ENCODE peak calls at places on chromosomes 16 and 17, in nine cellular contexts. One of them, this sample, is unnamed.
A peak's percentile ranks its signal among the peaks of the same experiment; 100 is the strongest.

GRCh38 chr17:32695864-32696263 is 181.1 kb downstream of the MYO1D start:
- DNase-seq in central memory CD4-positive, alpha-beta T cell: no peak
- DNase-seq in choroid plexus epithelial cell: no peak
- DNase-seq in nephron progenitor cell: no peak
- DNase-seq in NCI-H2081: no peak
- DNase-seq in BE2C: no peak
- DNase-seq in tibial nerve: no peak
- DNase-seq in AG09309: no peak
- DNase-seq in effector CD4-positive, alpha-beta T cell: no peak
- DNase-seq in this sample: no peak

GRCh38 chr17:77375108-77375507 is 234.3 kb downstream of the SEC14L1 start:
- DNase-seq in choroid plexus epithelial cell: no peak
- DNase-seq in tibial nerve: no peak
- DNase-seq in AG09309: no peak
- DNase-seq in BE2C: no peak
- DNase-seq in nephron progenitor cell: no peak
- DNase-seq in effector CD4-positive, alpha-beta T cell: no peak
- DNase-seq in central memory CD4-positive, alpha-beta T cell: no peak
- DNase-seq in NCI-H2081: no peak
- DNase-seq in this sample: no peak

GRCh38 chr17:42512733-42513251 is 23.2 kb upstream of the NAGLU start:
- DNase-seq in BE2C: no peak
- DNase-seq in tibial nerve: no peak
- DNase-seq in AG09309: no peak
- DNase-seq in effector CD4-positive, alpha-beta T cell: no peak
- DNase-seq in choroid plexus epithelial cell: peak; percentile 38
- DNase-seq in nephron progenitor cell: no peak
- DNase-seq in central memory CD4-positive, alpha-beta T cell: no peak
- DNase-seq in NCI-H2081: no peak
- DNase-seq in this sample: no peak

GRCh38 chr16:104355-104754 is 26.3 kb downstream of the MPG start:
- DNase-seq in nephron progenitor cell: no peak
- DNase-seq in NCI-H2081: no peak
- DNase-seq in BE2C: no peak
- DNase-seq in effector CD4-positive, alpha-beta T cell: no peak
- DNase-seq in AG09309: no peak
- DNase-seq in central memory CD4-positive, alpha-beta T cell: no peak
- DNase-seq in tibial nerve: no peak
- DNase-seq in choroid plexus epithelial cell: no peak
- DNase-seq in this sample: no peak

GRCh38 chr16:22235839-22236745 is 30.0 kb downstream of the EEF2K start:
- DNase-seq in BE2C: no peak
- DNase-seq in tibial nerve: peak; percentile 78
- DNase-seq in nephron progenitor cell: no peak
- DNase-seq in AG09309: no peak
- DNase-seq in choroid plexus epithelial cell: no peak
- DNase-seq in NCI-H2081: no peak
- DNase-seq in effector CD4-positive, alpha-beta T cell: no peak
- DNase-seq in central memory CD4-positive, alpha-beta T cell: no peak
- DNase-seq in this sample: peak; percentile 34

GRCh38 chr16:80610489-80611156 is 69.8 kb downstream of the DYNLRB2 start:
- DNase-seq in central memory CD4-positive, alpha-beta T cell: no peak
- DNase-seq in AG09309: no peak
- DNase-seq in effector CD4-positive, alpha-beta T cell: no peak
- DNase-seq in choroid plexus epithelial cell: no peak
- DNase-seq in NCI-H2081: no peak
- DNase-seq in tibial nerve: no peak
- DNase-seq in BE2C: no peak
- DNase-seq in nephron progenitor cell: no peak
- DNase-seq in this sample: no peak

GRCh38 chr17:788551-788950 is 6.4 kb downstream of the MRM3 start:
- DNase-seq in BE2C: no peak
- DNase-seq in NCI-H2081: no peak
- DNase-seq in tibial nerve: no peak
- DNase-seq in choroid plexus epithelial cell: no peak
- DNase-seq in effector CD4-positive, alpha-beta T cell: no peak
- DNase-seq in central memory CD4-positive, alpha-beta T cell: no peak
- DNase-seq in AG09309: no peak
- DNase-seq in nephron progenitor cell: no peak
- DNase-seq in this sample: no peak

GRCh38 chr17:63917646-63918045 is 993 bp downstream of the GH1 start:
- DNase-seq in effector CD4-positive, alpha-beta T cell: no peak
- DNase-seq in nephron progenitor cell: no peak
- DNase-seq in central memory CD4-positive, alpha-beta T cell: no peak
- DNase-seq in BE2C: no peak
- DNase-seq in tibial nerve: no peak
- DNase-seq in choroid plexus epithelial cell: no peak
- DNase-seq in AG09309: no peak
- DNase-seq in NCI-H2081: no peak
- DNase-seq in this sample: no peak

GRCh38 chr17:66849851-66850580 is 15.1 kb downstream of the CACNG5 start:
- DNase-seq in tibial nerve: no peak
- DNase-seq in nephron progenitor cell: no peak
- DNase-seq in choroid plexus epithelial cell: no peak
- DNase-seq in AG09309: no peak
- DNase-seq in BE2C: no peak
- DNase-seq in NCI-H2081: no peak
- DNase-seq in central memory CD4-positive, alpha-beta T cell: no peak
- DNase-seq in effector CD4-positive, alpha-beta T cell: no peak
- DNase-seq in this sample: no peak

GRCh38 chr16:73000020-73000906 is 47.7 kb downstream of the ZFHX3 start:
- DNase-seq in effector CD4-positive, alpha-beta T cell: no peak
- DNase-seq in tibial nerve: peak; percentile 78
- DNase-seq in AG09309: no peak
- DNase-seq in BE2C: no peak
- DNase-seq in choroid plexus epithelial cell: no peak
- DNase-seq in nephron progenitor cell: no peak
- DNase-seq in NCI-H2081: no peak
- DNase-seq in central memory CD4-positive, alpha-beta T cell: no peak
- DNase-seq in this sample: no peak

GRCh38 chr16:88566158-88566557 is 4.0 kb upstream of the ZC3H18 start:
- DNase-seq in nephron progenitor cell: no peak
- DNase-seq in choroid plexus epithelial cell: peak; percentile 48
- DNase-seq in BE2C: no peak
- DNase-seq in AG09309: peak; percentile 21
- DNase-seq in tibial nerve: no peak
- DNase-seq in NCI-H2081: no peak
- DNase-seq in effector CD4-positive, alpha-beta T cell: no peak
- DNase-seq in central memory CD4-positive, alpha-beta T cell: no peak
- DNase-seq in this sample: no peak

GRCh38 chr17:74337834-74338500 is 11.9 kb downstream of the KIF19 start:
- DNase-seq in central memory CD4-positive, alpha-beta T cell: no peak
- DNase-seq in AG09309: no peak
- DNase-seq in nephron progenitor cell: no peak
- DNase-seq in NCI-H2081: no peak
- DNase-seq in effector CD4-positive, alpha-beta T cell: no peak
- DNase-seq in choroid plexus epithelial cell: no peak
- DNase-seq in BE2C: no peak
- DNase-seq in tibial nerve: no peak
- DNase-seq in this sample: no peak

GRCh38 chr16:2719328-2720062 is 529 bp downstream of the PRSS27 start:
- DNase-seq in BE2C: peak; percentile 9
- DNase-seq in AG09309: no peak
- DNase-seq in effector CD4-positive, alpha-beta T cell: no peak
- DNase-seq in tibial nerve: no peak
- DNase-seq in nephron progenitor cell: no peak
- DNase-seq in choroid plexus epithelial cell: no peak
- DNase-seq in NCI-H2081: no peak
- DNase-seq in central memory CD4-positive, alpha-beta T cell: no peak
- DNase-seq in this sample: no peak

GRCh38 chr17:49498037-49498615 is 3.0 kb downstream of the NGFR start:
- DNase-seq in effector CD4-positive, alpha-beta T cell: no peak
- DNase-seq in AG09309: no peak
- DNase-seq in nephron progenitor cell: no peak
- DNase-seq in central memory CD4-positive, alpha-beta T cell: no peak
- DNase-seq in choroid plexus epithelial cell: no peak
- DNase-seq in NCI-H2081: no peak
- DNase-seq in tibial nerve: peak; percentile 17
- DNase-seq in BE2C: no peak
- DNase-seq in this sample: no peak

GRCh38 chr17:62761884-62762283 is 46.2 kb downstream of the MARCHF10 start:
- DNase-seq in AG09309: no peak
- DNase-seq in tibial nerve: no peak
- DNase-seq in central memory CD4-positive, alpha-beta T cell: no peak
- DNase-seq in choroid plexus epithelial cell: no peak
- DNase-seq in NCI-H2081: peak; percentile 56
- DNase-seq in BE2C: no peak
- DNase-seq in nephron progenitor cell: no peak
- DNase-seq in effector CD4-positive, alpha-beta T cell: no peak
- DNase-seq in this sample: no peak

GRCh38 chr17:39800540-39800939 is 62.8 kb downstream of the GRB7 start:
- DNase-seq in AG09309: no peak
- DNase-seq in NCI-H2081: no peak
- DNase-seq in nephron progenitor cell: no peak
- DNase-seq in tibial nerve: no peak
- DNase-seq in choroid plexus epithelial cell: no peak
- DNase-seq in central memory CD4-positive, alpha-beta T cell: peak; percentile 79
- DNase-seq in effector CD4-positive, alpha-beta T cell: peak; percentile 44
- DNase-seq in BE2C: no peak
- DNase-seq in this sample: peak; percentile 56

GRCh38 chr17:15738066-15738465 is 6.0 kb downstream of the TBC1D26 start:
- DNase-seq in choroid plexus epithelial cell: no peak
- DNase-seq in AG09309: no peak
- DNase-seq in effector CD4-positive, alpha-beta T cell: no peak
- DNase-seq in BE2C: no peak
- DNase-seq in central memory CD4-positive, alpha-beta T cell: no peak
- DNase-seq in nephron progenitor cell: no peak
- DNase-seq in tibial nerve: no peak
- DNase-seq in NCI-H2081: no peak
- DNase-seq in this sample: no peak

GRCh38 chr17:74807925-74808324 is 31.8 kb upstream of the NAT9 start:
- DNase-seq in AG09309: no peak
- DNase-seq in NCI-H2081: peak; percentile 71
- DNase-seq in tibial nerve: no peak
- DNase-seq in central memory CD4-positive, alpha-beta T cell: no peak
- DNase-seq in effector CD4-positive, alpha-beta T cell: no peak
- DNase-seq in nephron progenitor cell: no peak
- DNase-seq in choroid plexus epithelial cell: no peak
- DNase-seq in BE2C: peak; percentile 77
- DNase-seq in this sample: peak; percentile 97

GRCh38 chr17:42518755-42519545 is 17.1 kb upstream of the NAGLU start:
- DNase-seq in tibial nerve: peak; percentile 58
- DNase-seq in NCI-H2081: peak; percentile 20
- DNase-seq in nephron progenitor cell: no peak
- DNase-seq in AG09309: no peak
- DNase-seq in central memory CD4-positive, alpha-beta T cell: no peak
- DNase-seq in BE2C: peak; percentile 42
- DNase-seq in choroid plexus epithelial cell: peak; percentile 36
- DNase-seq in effector CD4-positive, alpha-beta T cell: no peak
- DNase-seq in this sample: no peak

GRCh38 chr17:75096082-75096625 is 8.4 kb downstream of the SLC16A5 start:
- DNase-seq in NCI-H2081: no peak
- DNase-seq in choroid plexus epithelial cell: peak; percentile 63
- DNase-seq in AG09309: no peak
- DNase-seq in effector CD4-positive, alpha-beta T cell: no peak
- DNase-seq in tibial nerve: no peak
- DNase-seq in central memory CD4-positive, alpha-beta T cell: no peak
- DNase-seq in BE2C: no peak
- DNase-seq in nephron progenitor cell: no peak
- DNase-seq in this sample: no peak

GRCh38 chr17:17303010-17303846 is at the start of gene NT5M:
- DNase-seq in central memory CD4-positive, alpha-beta T cell: peak; percentile 47
- DNase-seq in NCI-H2081: peak; percentile 61
- DNase-seq in BE2C: peak; percentile 78
- DNase-seq in tibial nerve: peak; percentile 61
- DNase-seq in effector CD4-positive, alpha-beta T cell: peak; percentile 61
- DNase-seq in choroid plexus epithelial cell: peak; percentile 66
- DNase-seq in AG09309: no peak
- DNase-seq in nephron progenitor cell: peak; percentile 85
- DNase-seq in this sample: peak; percentile 81

GRCh38 chr17:72618018-72618509 is 474.4 kb downstream of the SLC39A11 start:
- DNase-seq in choroid plexus epithelial cell: no peak
- DNase-seq in tibial nerve: no peak
- DNase-seq in NCI-H2081: no peak
- DNase-seq in BE2C: peak; percentile 87
- DNase-seq in AG09309: no peak
- DNase-seq in nephron progenitor cell: no peak
- DNase-seq in central memory CD4-positive, alpha-beta T cell: peak; percentile 73
- DNase-seq in effector CD4-positive, alpha-beta T cell: no peak
- DNase-seq in this sample: no peak

This sample was measured in NCI-H1105 treated with DMSO at 0.1 percent for 48 hours.